ENCODE peak calls at places on chromosomes 13 and 19, in six cellular contexts. One of them, this sample, is unnamed. For H3K4me1, the result is how much of the 10 kb centered on the place peaks cover.

GRCh38 chr19:1680976-1681375 is 28.6 kb upstream of the TCF3 start:
- DNase-seq in tibial nerve: no peak
- DNase-seq in upper lobe of right lung: no peak
- DNase-seq in transverse colon: no peak
- DNase-seq in neural progenitor cell: no peak
- DNase-seq in A549: no peak
- DNase-seq in this sample: no peak

GRCh38 chr13:52112606-52113005 is 16.3 kb downstream of the NEK5 start:
- DNase-seq in tibial nerve: no peak
- DNase-seq in upper lobe of right lung: no peak
- DNase-seq in transverse colon: no peak
- DNase-seq in neural progenitor cell: no peak
- DNase-seq in A549: no peak
- DNase-seq in this sample: no peak

GRCh38 chr19:52191374-52191773 is 1.5 kb downstream of the PPP2R1A start:
- DNase-seq in tibial nerve: no peak
- DNase-seq in upper lobe of right lung: no peak
- DNase-seq in transverse colon: peak
- DNase-seq in neural progenitor cell: no peak
- DNase-seq in A549: no peak
- DNase-seq in this sample: no peak

GRCh38 chr13:40564342-40564997 is 102.0 kb downstream of the FOXO1 start:
- DNase-seq in tibial nerve: no peak
- DNase-seq in upper lobe of right lung: no peak
- DNase-seq in transverse colon: no peak
- DNase-seq in neural progenitor cell: no peak
- DNase-seq in A549: no peak
- DNase-seq in this sample: no peak

GRCh38 chr19:38844093-38844686 is 5.6 kb downstream of the HNRNPL start:
- DNase-seq in tibial nerve: no peak
- DNase-seq in upper lobe of right lung: no peak
- DNase-seq in transverse colon: no peak
- DNase-seq in neural progenitor cell: no peak
- DNase-seq in A549: no peak
- DNase-seq in this sample: no peak

GRCh38 chr13:73956101-73956500 is 178.1 kb downstream of the KLF12 start:
- DNase-seq in tibial nerve: no peak
- DNase-seq in upper lobe of right lung: no peak
- DNase-seq in transverse colon: no peak
- DNase-seq in neural progenitor cell: no peak
- DNase-seq in A549: no peak
- DNase-seq in this sample: no peak

GRCh38 chr19:58586131-58586765 is 13.1 kb upstream of the MZF1 start:
- DNase-seq in tibial nerve: no peak
- DNase-seq in upper lobe of right lung: no peak
- DNase-seq in transverse colon: no peak
- DNase-seq in neural progenitor cell: no peak
- DNase-seq in A549: no peak
- DNase-seq in this sample: peak

GRCh38 chr13:113083402-113084061 is 22.1 kb upstream of the F7 start:
- DNase-seq in tibial nerve: peak
- DNase-seq in upper lobe of right lung: peak
- DNase-seq in transverse colon: peak
- DNase-seq in neural progenitor cell: no peak
- DNase-seq in A549: peak
- DNase-seq in this sample: no peak

GRCh38 chr13:104635879-104636278 is 1569.7 kb upstream of the SLC10A2 start:
- DNase-seq in tibial nerve: no peak
- DNase-seq in upper lobe of right lung: no peak
- DNase-seq in transverse colon: no peak
- DNase-seq in neural progenitor cell: no peak
- DNase-seq in A549: no peak
- DNase-seq in this sample: no peak

GRCh38 chr13:98420560-98421175 is 156.2 kb downstream of the STK24 start:
- DNase-seq in tibial nerve: no peak
- DNase-seq in upper lobe of right lung: no peak
- DNase-seq in transverse colon: no peak
- DNase-seq in neural progenitor cell: no peak
- DNase-seq in A549: no peak
- DNase-seq in this sample: no peak

GRCh38 chr19:755063-755462 is 4.2 kb downstream of the MISP start:
- DNase-seq in tibial nerve: no peak
- DNase-seq in upper lobe of right lung: no peak
- DNase-seq in transverse colon: peak
- DNase-seq in neural progenitor cell: no peak
- DNase-seq in A549: no peak
- DNase-seq in this sample: no peak

GRCh38 chr19:6459356-6460098 is at the start of gene SLC25A23:
- DNase-seq in tibial nerve: peak
- DNase-seq in upper lobe of right lung: peak
- DNase-seq in transverse colon: peak
- DNase-seq in neural progenitor cell: peak
- DNase-seq in A549: peak
- DNase-seq in this sample: peak

GRCh38 chr13:79810671-79811070 is 329.7 kb downstream of the NDFIP2 start:
- DNase-seq in tibial nerve: no peak
- DNase-seq in upper lobe of right lung: no peak
- DNase-seq in transverse colon: no peak
- DNase-seq in neural progenitor cell: peak
- DNase-seq in A549: peak
- DNase-seq in this sample: no peak

GRCh38 chr13:57437587-57437986 is 194.0 kb upstream of the PCDH17 start:
- DNase-seq in tibial nerve: no peak
- DNase-seq in upper lobe of right lung: no peak
- DNase-seq in transverse colon: no peak
- DNase-seq in neural progenitor cell: no peak
- DNase-seq in A549: no peak
- DNase-seq in this sample: no peak

GRCh38 chr19:40519352-40520322 is 52.8 kb downstream of the SPTBN4 start:
- DNase-seq in tibial nerve: no peak
- DNase-seq in upper lobe of right lung: peak
- DNase-seq in transverse colon: no peak
- DNase-seq in neural progenitor cell: peak
- DNase-seq in A549: peak
- DNase-seq in this sample: no peak

GRCh38 chr13:19665427-19665859 is 32.0 kb downstream of the MPHOSPH8 start:
- DNase-seq in tibial nerve: no peak
- DNase-seq in upper lobe of right lung: no peak
- DNase-seq in transverse colon: no peak
- DNase-seq in neural progenitor cell: no peak
- DNase-seq in A549: no peak
- DNase-seq in this sample: no peak

GRCh38 chr13:106527806-106528205 is 7.7 kb downstream of the EFNB2 start:
- DNase-seq in tibial nerve: no peak
- DNase-seq in upper lobe of right lung: no peak
- DNase-seq in transverse colon: no peak
- DNase-seq in neural progenitor cell: no peak
- DNase-seq in A549: no peak
- DNase-seq in this sample: no peak

GRCh38 chr13:49632156-49632555 is 3.8 kb downstream of the ARL11 start:
- DNase-seq in tibial nerve: no peak
- DNase-seq in upper lobe of right lung: no peak
- DNase-seq in transverse colon: no peak
- DNase-seq in neural progenitor cell: no peak
- DNase-seq in A549: no peak
- DNase-seq in this sample: no peak

GRCh38 chr19:3995619-3996018 is 10.4 kb upstream of the EEF2 start:
- DNase-seq in tibial nerve: no peak
- DNase-seq in upper lobe of right lung: no peak
- DNase-seq in transverse colon: no peak
- DNase-seq in neural progenitor cell: no peak
- DNase-seq in A549: no peak
- DNase-seq in this sample: no peak

GRCh38 chr13:94596575-94596971 is 621 bp upstream of the TGDS start:
- DNase-seq in tibial nerve: no peak
- DNase-seq in upper lobe of right lung: no peak
- DNase-seq in transverse colon: no peak
- DNase-seq in neural progenitor cell: no peak
- DNase-seq in A549: no peak
- DNase-seq in this sample: no peak

GRCh38 chr19:18233224-18233825 is 7.1 kb upstream of the PDE4C start:
- DNase-seq in tibial nerve: no peak
- DNase-seq in upper lobe of right lung: peak
- DNase-seq in transverse colon: peak
- DNase-seq in neural progenitor cell: peak
- DNase-seq in A549: peak
- DNase-seq in this sample: no peak

GRCh38 chr13:79096099-79096498 is 310.0 kb downstream of the RBM26 start:
- DNase-seq in tibial nerve: no peak
- DNase-seq in upper lobe of right lung: no peak
- DNase-seq in transverse colon: no peak
- DNase-seq in neural progenitor cell: no peak
- DNase-seq in A549: no peak
- DNase-seq in this sample: no peak

GRCh38 chr13:58999851-59000250 is 1163.9 kb downstream of the DIAPH3 start:
- DNase-seq in tibial nerve: no peak
- DNase-seq in upper lobe of right lung: no peak
- DNase-seq in transverse colon: no peak
- DNase-seq in neural progenitor cell: no peak
- DNase-seq in A549: no peak
- DNase-seq in this sample: no peak

GRCh38 chr19:8221161-8221560 is 12.0 kb downstream of the CERS4 start:
- DNase-seq in tibial nerve: no peak
- DNase-seq in upper lobe of right lung: peak
- DNase-seq in transverse colon: no peak
- DNase-seq in neural progenitor cell: no peak
- DNase-seq in A549: no peak
- DNase-seq in this sample: peak

GRCh38 chr13:98706446-98707110 is 45.9 kb downstream of the SLC15A1 start:
- DNase-seq in tibial nerve: no peak
- DNase-seq in upper lobe of right lung: no peak
- DNase-seq in transverse colon: no peak
- DNase-seq in neural progenitor cell: no peak
- DNase-seq in A549: peak
- DNase-seq in this sample: no peak

GRCh38 chr13:59519776-59520175 is 644.0 kb downstream of the DIAPH3 start:
- DNase-seq in tibial nerve: no peak
- DNase-seq in upper lobe of right lung: no peak
- DNase-seq in transverse colon: no peak
- DNase-seq in neural progenitor cell: no peak
- DNase-seq in A549: no peak
- DNase-seq in this sample: no peak

GRCh38 chr19:17606786-17607185 is 51.3 kb downstream of the COLGALT1 start:
- DNase-seq in tibial nerve: no peak
- DNase-seq in upper lobe of right lung: no peak
- DNase-seq in transverse colon: no peak
- DNase-seq in neural progenitor cell: peak
- DNase-seq in A549: no peak
- DNase-seq in this sample: no peak

GRCh38 chr19:10784257-10784656 is 51.8 kb downstream of the TMED1 start:
- DNase-seq in tibial nerve: no peak
- DNase-seq in upper lobe of right lung: no peak
- DNase-seq in transverse colon: peak
- DNase-seq in neural progenitor cell: no peak
- DNase-seq in A549: no peak
- DNase-seq in this sample: no peak

DNA sequence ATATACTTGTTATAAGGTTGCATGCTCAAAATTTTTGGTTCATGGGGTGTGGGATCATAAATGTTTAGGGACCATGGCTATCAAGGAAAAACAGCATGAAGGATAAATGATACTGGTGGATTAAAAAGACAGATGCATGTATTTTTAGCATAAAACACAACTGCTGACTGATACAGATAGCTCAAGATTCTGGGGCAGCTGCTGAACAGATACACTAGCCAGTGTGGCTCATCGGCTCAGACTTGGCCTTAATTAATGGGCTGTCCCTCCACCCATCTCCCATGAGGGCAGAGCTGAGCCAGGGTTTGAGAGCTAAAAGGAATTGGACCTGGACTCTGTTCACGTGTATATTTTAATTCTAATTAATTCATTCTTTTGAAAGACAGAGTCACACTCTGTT is 11.5 kb downstream of the ALOX5AP start:
- DNase-seq in tibial nerve: no peak
- DNase-seq in upper lobe of right lung: no peak
- DNase-seq in transverse colon: no peak
- DNase-seq in neural progenitor cell: no peak
- DNase-seq in A549: no peak
- DNase-seq in this sample: no peak
- H3K4me1 ChIP-seq in tibial nerve: under half
- H3K4me1 ChIP-seq in upper lobe of right lung: under half
- H3K4me1 ChIP-seq in transverse colon: under half
- H3K4me1 ChIP-seq in neural progenitor cell: under half
- H3K4me1 ChIP-seq in A549: under half
- H3K4me1 ChIP-seq in this sample: under half

GRCh38 chr13:110521946-110522345 is 39.6 kb downstream of the RAB20 start:
- DNase-seq in tibial nerve: no peak
- DNase-seq in upper lobe of right lung: no peak
- DNase-seq in transverse colon: no peak
- DNase-seq in neural progenitor cell: no peak
- DNase-seq in A549: no peak
- DNase-seq in this sample: no peak

GRCh38 chr13:110519046-110519445 is 42.5 kb downstream of the RAB20 start:
- DNase-seq in tibial nerve: no peak
- DNase-seq in upper lobe of right lung: no peak
- DNase-seq in transverse colon: no peak
- DNase-seq in neural progenitor cell: no peak
- DNase-seq in A549: no peak
- DNase-seq in this sample: no peak

GRCh38 chr13:110519506-110519905 is 42.0 kb downstream of the RAB20 start:
- DNase-seq in tibial nerve: no peak
- DNase-seq in upper lobe of right lung: no peak
- DNase-seq in transverse colon: no peak
- DNase-seq in neural progenitor cell: no peak
- DNase-seq in A549: no peak
- DNase-seq in this sample: no peak

GRCh38 chr13:110521296-110521680 is 40.2 kb downstream of the RAB20 start:
- DNase-seq in tibial nerve: no peak
- DNase-seq in upper lobe of right lung: no peak
- DNase-seq in transverse colon: no peak
- DNase-seq in neural progenitor cell: no peak
- DNase-seq in A549: no peak
- DNase-seq in this sample: no peak

GRCh38 chr13:110520431-110521295 is 40.9 kb downstream of the RAB20 start:
- DNase-seq in tibial nerve: peak
- DNase-seq in upper lobe of right lung: peak
- DNase-seq in transverse colon: peak
- DNase-seq in neural progenitor cell: no peak
- DNase-seq in A549: peak
- DNase-seq in this sample: peak
- H3K27ac ChIP-seq in tibial nerve: peak
- H3K27ac ChIP-seq in upper lobe of right lung: peak
- H3K27ac ChIP-seq in transverse colon: peak
- H3K27ac ChIP-seq in neural progenitor cell: no peak
- H3K27ac ChIP-seq in A549: peak
- H3K27ac ChIP-seq in this sample: peak

DNA sequence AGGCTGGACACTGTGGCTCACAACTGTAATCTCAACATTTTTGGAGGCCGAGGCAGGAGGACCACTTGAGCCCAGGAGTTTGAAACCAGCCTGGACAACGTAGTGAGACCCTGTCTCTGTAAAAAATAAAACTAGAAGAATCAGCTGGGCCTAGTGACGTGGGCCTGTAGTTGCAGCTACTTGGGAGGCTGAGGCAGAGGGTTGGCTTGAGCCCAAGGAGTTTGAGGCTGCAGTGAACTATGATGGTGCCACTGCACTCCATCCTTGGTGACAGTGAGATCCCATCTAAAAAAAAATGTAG is 1.1 kb downstream of the TLE6 start:
- DNase-seq in tibial nerve: no peak
- DNase-seq in upper lobe of right lung: no peak
- DNase-seq in transverse colon: no peak
- DNase-seq in neural progenitor cell: no peak
- DNase-seq in A549: no peak
- DNase-seq in this sample: no peak
- H3K4me1 ChIP-seq in tibial nerve: under half
- H3K4me1 ChIP-seq in upper lobe of right lung: half or more
- H3K4me1 ChIP-seq in transverse colon: under half
- H3K4me1 ChIP-seq in neural progenitor cell: under half
- H3K4me1 ChIP-seq in A549: under half
- H3K4me1 ChIP-seq in this sample: half or more

GRCh38 chr19:2976609-2977000 is 759 bp upstream of the TLE6 start:
- DNase-seq in tibial nerve: no peak
- DNase-seq in upper lobe of right lung: no peak
- DNase-seq in transverse colon: no peak
- DNase-seq in neural progenitor cell: peak
- DNase-seq in A549: no peak
- DNase-seq in this sample: no peak
- H3K27ac ChIP-seq in tibial nerve: no peak
- H3K27ac ChIP-seq in upper lobe of right lung: peak
- H3K27ac ChIP-seq in transverse colon: no peak
- H3K27ac ChIP-seq in neural progenitor cell: no peak
- H3K27ac ChIP-seq in A549: peak
- H3K27ac ChIP-seq in this sample: no peak

This sample was measured in suprapubic skin.